ENCODE peak calls at places on chromosome 19, in six cellular contexts. C is epithelial cell of proximal tubule, R is GM23338, D is GM06990, P is tibial artery, T is foreskin fibroblast. J is an unnamed sample.

GRCh38 chr19:15935167-15935702 is 906 bp upstream of the CYP4F11 start:
- DNase-seq in C (peak), R (no peak), D (no peak), P (no peak), T (no peak), J (no peak)

GRCh38 chr19:4524808-4525562 is 6.7 kb upstream of the PLIN4 start:
- DNase-seq in C (no peak), R (peak), D (no peak), P (no peak), T (no peak), J (no peak)

GRCh38 chr19:8308891-8309291 is 733 bp upstream of the CD320 start:
- DNase-seq in C (no peak), R (no peak), D (no peak), P (peak), T (no peak), J (no peak)

GRCh38 chr19:6250024-6250605 is 29.7 kb downstream of the MLLT1 start:
- DNase-seq in C (no peak), R (no peak), D (no peak), P (no peak), T (peak), J (no peak)

GRCh38 chr19:39370735-39371134 is 20.2 kb downstream of the PAF1 start:
- DNase-seq in C (no peak), R (no peak), D (no peak), P (peak), T (no peak), J (no peak)

GRCh38 chr19:38561658-38562057 is 56.1 kb downstream of the MAP4K1 start:
- DNase-seq in C (no peak), R (no peak), D (no peak), P (no peak), T (no peak), J (no peak)

GRCh38 chr19:5212101-5212500 is 128.5 kb downstream of the PTPRS start:
- DNase-seq in C (no peak), R (no peak), D (no peak), P (no peak), T (no peak), J (no peak)

GRCh38 chr19:55340144-55340783 is 588 bp downstream of the KMT5C start:
- DNase-seq in C (no peak), R (no peak), D (no peak), P (no peak), T (no peak), J (no peak)

GRCh38 chr19:11338164-11338563 is 1.3 kb downstream of the RAB3D start:
- DNase-seq in C (no peak), R (no peak), D (no peak), P (no peak), T (no peak), J (no peak)

GRCh38 chr19:31316201-31316951 is 32.9 kb downstream of the TSHZ3 start:
- DNase-seq in C (no peak), R (peak), D (no peak), P (no peak), T (peak), J (no peak)

GRCh38 chr19:48770223-48770622 is 14.9 kb downstream of the FGF21 start:
- DNase-seq in C (no peak), R (no peak), D (no peak), P (no peak), T (no peak), J (peak)

GRCh38 chr19:2422951-2423880 is 4.2 kb downstream of the TIMM13 start:
- DNase-seq in C (no peak), R (no peak), D (no peak), P (no peak), T (no peak), J (no peak)
- H3K4me3 ChIP-seq in C (no peak), R (no peak), D (no peak), P (no peak), T (no peak), J (no peak)

GRCh38 chr19:47681936-47682335 is 31.3 kb upstream of the EHD2 start:
- DNase-seq in C (no peak), R (no peak), D (no peak), P (no peak), T (no peak), J (no peak)

GRCh38 chr19:47679922-47680857 is 33.0 kb upstream of the EHD2 start:
- DNase-seq in C (no peak), R (no peak), D (no peak), P (peak), T (no peak), J (no peak)

GRCh38 chr19:47679251-47679900 is 33.8 kb upstream of the EHD2 start:
- DNase-seq in C (no peak), R (no peak), D (no peak), P (no peak), T (no peak), J (no peak)

GRCh38 chr19:47681388-47681787 is 31.8 kb upstream of the EHD2 start:
- DNase-seq in C (no peak), R (no peak), D (no peak), P (no peak), T (no peak), J (no peak)

DNA sequence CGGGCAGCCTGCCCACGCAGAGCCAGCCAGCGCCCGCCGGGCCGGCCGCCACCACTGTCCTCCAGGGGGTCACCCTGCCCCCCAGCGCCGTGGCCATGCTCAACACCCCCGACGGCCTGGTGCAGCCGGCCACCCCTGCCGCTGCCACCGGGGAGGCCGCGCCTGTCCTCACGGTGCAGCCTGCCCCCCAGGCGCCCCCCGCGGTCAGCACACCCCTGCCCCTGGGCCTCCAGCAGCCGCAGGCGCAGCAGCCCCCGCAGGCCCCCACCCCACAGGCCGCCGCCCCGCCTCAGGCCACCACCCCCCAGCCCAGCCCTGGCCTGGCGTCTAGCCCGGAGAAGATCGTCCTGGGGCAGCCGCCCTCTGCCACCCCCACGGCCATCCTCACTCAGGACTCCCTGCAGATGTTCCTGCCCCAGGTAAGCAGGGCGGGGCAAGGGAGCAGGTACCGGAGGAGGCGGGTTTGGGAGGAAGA is 32.3 kb upstream of the EHD2 start:
- DNase-seq in C (no peak), R (no peak), D (no peak), P (no peak), T (no peak), J (no peak)
- TF ChIP-seq CTCF in C (no peak), R (no peak), D (no peak), P (no peak), T (no peak), J (no peak)

GRCh38 chr19:46489445-46490272 is 6.0 kb downstream of the PNMA8B start:
- DNase-seq in C (no peak), R (peak), D (no peak), P (peak), T (peak), J (no peak)

GRCh38 chr19:46487178-46487801 is 8.4 kb downstream of the PNMA8B start:
- DNase-seq in C (no peak), R (peak), D (no peak), P (no peak), T (no peak), J (no peak)

GRCh38 chr19:46486358-46486757 is 9.3 kb downstream of the PNMA8B start:
- DNase-seq in C (no peak), R (no peak), D (no peak), P (no peak), T (no peak), J (no peak)

GRCh38 chr19:46488551-46488950 is 7.1 kb downstream of the PNMA8B start:
- DNase-seq in C (no peak), R (peak), D (no peak), P (no peak), T (no peak), J (no peak)

GRCh38 chr19:46487802-46488445 is 7.7 kb downstream of the PNMA8B start:
- DNase-seq in C (no peak), R (peak), D (peak), P (peak), T (peak), J (no peak)
- H3K4me3 ChIP-seq in C (peak), R (peak), D (no peak), P (peak), T (peak), J (peak)

GRCh38 chr19:50725932-50726230 is 2.7 kb downstream of the CLEC11A start:
- DNase-seq in C (no peak), R (no peak), D (no peak), P (no peak), T (no peak), J (no peak)

GRCh38 chr19:50725218-50725931 is 2.2 kb downstream of the CLEC11A start:
- DNase-seq in C (no peak), R (no peak), D (no peak), P (no peak), T (no peak), J (no peak)

GRCh38 chr19:50723735-50724521 is 764 bp downstream of the CLEC11A start:
- DNase-seq in C (no peak), R (no peak), D (no peak), P (no peak), T (no peak), J (no peak)

GRCh38 chr19:50723069-50723468 is at the start of gene CLEC11A:
- DNase-seq in C (no peak), R (peak), D (no peak), P (peak), T (peak), J (no peak)

DNA sequence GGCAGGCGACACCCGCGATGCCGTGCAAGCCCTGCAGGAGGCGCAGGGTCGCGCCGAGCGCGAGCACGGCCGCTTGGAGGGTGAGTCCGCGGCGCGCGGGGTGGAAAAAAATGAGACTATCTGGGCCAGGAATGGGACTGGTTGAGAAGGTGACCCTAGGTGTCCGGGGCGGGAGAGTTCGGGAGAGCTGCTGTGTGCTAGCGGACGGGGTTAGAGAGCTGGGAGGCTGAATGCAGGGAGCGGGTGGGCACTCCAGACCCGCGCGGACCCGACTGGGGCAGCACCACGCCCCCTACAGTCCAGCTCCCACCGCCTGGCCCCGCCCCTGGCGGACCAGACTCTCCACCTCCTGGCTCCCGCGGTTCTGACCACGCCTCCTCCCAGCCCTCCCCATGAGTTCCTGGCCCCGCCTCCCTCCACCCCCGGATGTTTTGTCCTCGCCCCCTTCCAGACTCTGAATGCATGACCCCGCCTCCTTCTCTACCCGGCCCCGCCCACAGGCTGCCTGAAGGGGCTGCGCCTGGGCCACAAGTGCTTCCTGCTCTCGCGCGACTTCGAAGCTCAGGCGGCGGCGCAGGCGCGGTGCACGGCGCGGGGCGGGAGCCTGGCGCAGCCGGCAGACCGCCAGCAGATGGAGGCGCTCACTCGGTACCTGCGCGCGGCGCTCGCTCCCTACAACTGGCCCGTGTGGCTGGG is 1.5 kb downstream of the CLEC11A start:
- DNase-seq in C (peak), R (peak), D (peak), P (peak), T (peak), J (peak)
- TF ChIP-seq CTCF in C (peak), R (peak), D (peak), P (peak), T (peak), J (peak)

DNA sequence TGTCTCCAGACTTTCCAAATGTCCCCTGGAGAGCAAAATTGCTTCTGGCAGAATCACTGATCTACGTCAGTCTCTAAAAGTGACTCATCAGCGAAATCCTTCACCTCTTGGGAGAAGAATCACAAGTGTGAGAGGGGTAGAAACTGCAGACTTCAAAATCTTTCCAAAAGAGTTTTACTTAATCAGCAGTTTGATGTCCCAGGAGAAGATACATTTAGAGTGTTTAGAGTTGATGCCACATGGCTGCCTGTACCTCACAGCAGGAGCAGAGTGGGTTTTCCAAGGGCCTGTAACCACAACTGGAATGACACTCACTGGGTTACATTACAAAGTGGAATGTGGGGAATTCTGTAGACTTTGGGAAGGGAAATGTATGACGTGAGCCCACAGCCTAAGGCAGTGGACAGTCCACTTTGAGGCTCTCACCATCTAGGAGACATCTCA is 6.2 kb upstream of the CEACAM5 start:
- DNase-seq in C (peak), R (no peak), D (no peak), P (no peak), T (no peak), J (peak)
- H3K4me3 ChIP-seq in C (no peak), R (no peak), D (no peak), P (no peak), T (no peak), J (no peak)

J was measured in AG04449.